ENCODE peak calls at places on chromosomes 5 and 9, in ten cellular contexts. R, N, C, P, J, T, D, F, G and V are unnamed samples.

GRCh38 chr5:53257806-53258373 is 148.3 kb upstream of the MOCS2 start:
- DNase-seq in R (peak; percentile 35), N (no peak), C (no peak), P (no peak), J (no peak), T (no peak), D (no peak), F (no peak), G (no peak), V (no peak)

GRCh38 chr9:12697719-12698118 is 4.5 kb downstream of the TYRP1 start:
- DNase-seq in R (peak; percentile 33), N (peak; percentile 16), C (no peak), P (no peak), J (peak; percentile 16), T (no peak), D (no peak), F (no peak), G (no peak), V (no peak)

GRCh38 chr9:127107344-127108181 is 14.9 kb downstream of the ANGPTL2 start:
- DNase-seq in R (no peak), N (no peak), C (no peak), P (no peak), J (no peak), T (no peak), D (no peak), F (no peak), G (no peak), V (no peak)

GRCh38 chr5:109754319-109754718 is 64.6 kb downstream of the MAN2A1 start:
- DNase-seq in R (no peak), N (no peak), C (no peak), P (no peak), J (no peak), T (no peak), D (no peak), F (no peak), G (no peak), V (no peak)

GRCh38 chr5:1665231-1665630 is 134.4 kb downstream of the MRPL36 start:
- DNase-seq in R (no peak), N (no peak), C (no peak), P (no peak), J (no peak), T (no peak), D (no peak), F (no peak), G (no peak), V (no peak)

GRCh38 chr5:132227485-132228240 is at the start of gene P4HA2:
- DNase-seq in R (peak; percentile 45), N (peak; percentile 77), C (no peak), P (peak; percentile 48), J (peak; percentile 71), T (peak; percentile 23), D (no peak), F (peak; percentile 79), G (peak; percentile 68), V (peak; percentile 73)

GRCh38 chr9:105438136-105438839 is 9.5 kb upstream of the FSD1L start:
- DNase-seq in R (peak; percentile 92), N (peak; percentile 78), C (no peak), P (no peak), J (no peak), T (no peak), D (no peak), F (no peak), G (no peak), V (no peak)

GRCh38 chr9:35277649-35278359 is 116.0 kb downstream of the UNC13B start:
- DNase-seq in R (peak; percentile 89), N (no peak), C (no peak), P (peak; percentile 90), J (peak; percentile 83), T (no peak), D (peak; percentile 46), F (no peak), G (no peak), V (no peak)

GRCh38 chr5:102628449-102629175 is 126.5 kb upstream of the PAM start:
- DNase-seq in R (peak; percentile 51), N (no peak), C (no peak), P (peak; percentile 85), J (no peak), T (no peak), D (no peak), F (no peak), G (no peak), V (no peak)

GRCh38 chr5:111741270-111741669 is 15.7 kb downstream of the NREP start:
- DNase-seq in R (no peak), N (no peak), C (no peak), P (no peak), J (no peak), T (no peak), D (no peak), F (no peak), G (no peak), V (no peak)

GRCh38 chr9:116151966-116152381 is 1.6 kb upstream of the PAPPA start:
- DNase-seq in R (peak; percentile 92), N (peak; percentile 42), C (no peak), P (no peak), J (peak; percentile 83), T (no peak), D (peak; percentile 97), F (no peak), G (peak; percentile 93), V (no peak)